ENCODE peak calls at places on chromosome 1, in eight cellular contexts. M, S, W, U, Y, J, K and D are unnamed samples.

GRCh38 chr1:117059334-117059677 is 820 bp upstream of the TTF2 start:
- DNase-seq in M (no peak), S (no peak), W (no peak), U (no peak), Y (peak; percentile 53), J (no peak), K (no peak), D (peak; percentile 87)

GRCh38 chr1:153728305-153729066 is 636 bp downstream of the INTS3 start:
- DNase-seq in M (peak; percentile 70), S (no peak), W (no peak), U (no peak), Y (peak; percentile 28), J (peak; percentile 67), K (peak; percentile 35), D (peak; percentile 83)

GRCh38 chr1:30872948-30873263 is 35.7 kb downstream of the SDC3 start:
- DNase-seq in M (no peak), S (no peak), W (no peak), U (no peak), Y (no peak), J (no peak), K (no peak), D (no peak)

GRCh38 chr1:29504266-29504665 is 267.9 kb downstream of the PTPRU start:
- DNase-seq in M (no peak), S (no peak), W (no peak), U (no peak), Y (no peak), J (no peak), K (no peak), D (no peak)

GRCh38 chr1:22831729-22832413 is 121.2 kb downstream of the EPHB2 start:
- DNase-seq in M (no peak), S (peak; percentile 35), W (peak; percentile 22), U (peak; percentile 66), Y (no peak), J (no peak), K (peak; percentile 86), D (no peak)

GRCh38 chr1:240524356-240525071 is 87.4 kb downstream of the GREM2 start:
- DNase-seq in M (no peak), S (no peak), W (no peak), U (no peak), Y (no peak), J (no peak), K (no peak), D (no peak)

GRCh38 chr1:234102591-234102990 is 198.1 kb downstream of the SLC35F3 start:
- DNase-seq in M (no peak), S (no peak), W (no peak), U (no peak), Y (no peak), J (no peak), K (no peak), D (peak; percentile 21)

GRCh38 chr1:110875216-110875731 is 2.3 kb downstream of the CD53 start:
- DNase-seq in M (no peak), S (no peak), W (no peak), U (no peak), Y (peak; percentile 31), J (no peak), K (no peak), D (no peak)

GRCh38 chr1:226645279-226645976 is 93.7 kb downstream of the ITPKB start:
- DNase-seq in M (no peak), S (no peak), W (no peak), U (no peak), Y (no peak), J (peak; percentile 16), K (no peak), D (no peak)

GRCh38 chr1:16903054-16903453 is 7.3 kb downstream of the RNU1-2 start:
- DNase-seq in M (no peak), S (no peak), W (no peak), U (peak; percentile 24), Y (no peak), J (no peak), K (peak; percentile 73), D (no peak)

GRCh38 chr1:27356628-27357280 is 10.0 kb downstream of the MAP3K6 start:
- DNase-seq in M (no peak), S (no peak), W (no peak), U (no peak), Y (peak; percentile 17), J (peak; percentile 25), K (no peak), D (peak; percentile 57)

GRCh38 chr1:48222501-48223242 is at the start of gene SLC5A9:
- DNase-seq in M (no peak), S (no peak), W (no peak), U (no peak), Y (no peak), J (no peak), K (no peak), D (peak; percentile 24)

GRCh38 chr1:88399690-88400089 is 284.4 kb upstream of the PKN2 start:
- DNase-seq in M (no peak), S (no peak), W (no peak), U (no peak), Y (no peak), J (no peak), K (no peak), D (no peak)

GRCh38 chr1:47738560-47739182 is 258.5 kb downstream of the TRABD2B start:
- DNase-seq in M (peak; percentile 59), S (no peak), W (no peak), U (no peak), Y (no peak), J (no peak), K (peak; percentile 37), D (peak; percentile 88)

GRCh38 chr1:159900086-159900680 is at the start of gene CFAP45:
- DNase-seq in M (no peak), S (no peak), W (no peak), U (no peak), Y (no peak), J (peak; percentile 87), K (peak; percentile 84), D (peak; percentile 97)

GRCh38 chr1:194825382-194825781 is 1639.0 kb upstream of the B3GALT2 start:
- DNase-seq in M (no peak), S (no peak), W (no peak), U (no peak), Y (no peak), J (no peak), K (no peak), D (no peak)

GRCh38 chr1:47963093-47963492 is 34.1 kb downstream of the TRABD2B start:
- DNase-seq in M (no peak), S (no peak), W (no peak), U (no peak), Y (no peak), J (no peak), K (no peak), D (no peak)

GRCh38 chr1:55718758-55719671 is 503.9 kb upstream of the USP24 start:
- DNase-seq in M (no peak), S (peak; percentile 85), W (peak; percentile 100), U (peak; percentile 100), Y (no peak), J (peak; percentile 44), K (peak; percentile 100), D (peak; percentile 52)

GRCh38 chr1:37999434-38000232 is 5.7 kb downstream of the FHL3 start:
- DNase-seq in M (no peak), S (no peak), W (no peak), U (no peak), Y (no peak), J (peak; percentile 84), K (peak; percentile 65), D (peak; percentile 82)

GRCh38 chr1:84181350-84182005 is 37.4 kb downstream of the PRKACB start:
- DNase-seq in M (no peak), S (no peak), W (no peak), U (no peak), Y (no peak), J (no peak), K (no peak), D (no peak)

GRCh38 chr1:90781429-90782020 is 64.4 kb upstream of the BARHL2 start:
- DNase-seq in M (peak; percentile 63), S (no peak), W (no peak), U (no peak), Y (no peak), J (no peak), K (no peak), D (no peak)

GRCh38 chr1:12595839-12596821 is 21.9 kb downstream of the DHRS3 start:
- DNase-seq in M (peak; percentile 77), S (peak; percentile 81), W (peak; percentile 97), U (peak; percentile 95), Y (no peak), J (peak; percentile 92), K (peak; percentile 100), D (peak; percentile 93)

GRCh38 chr1:147273409-147274307 is 31.2 kb downstream of the CHD1L start:
- DNase-seq in M (no peak), S (peak; percentile 24), W (peak; percentile 65), U (peak; percentile 66), Y (peak; percentile 7), J (no peak), K (peak; percentile 90), D (peak; percentile 69)

GRCh38 chr1:24459551-24460266 is 42.9 kb upstream of the RCAN3 start:
- DNase-seq in M (no peak), S (no peak), W (no peak), U (no peak), Y (no peak), J (no peak), K (no peak), D (peak; percentile 84)

GRCh38 chr1:3315991-3316943 is 138.2 kb upstream of the ARHGEF16 start:
- DNase-seq in M (no peak), S (no peak), W (no peak), U (no peak), Y (no peak), J (no peak), K (no peak), D (no peak)

GRCh38 chr1:83546863-83547262 is 452.1 kb downstream of the TTLL7 start:
- DNase-seq in M (no peak), S (no peak), W (peak; percentile 22), U (no peak), Y (no peak), J (no peak), K (peak; percentile 8), D (peak; percentile 19)

GRCh38 chr1:20589331-20590312 is 725 bp downstream of the CDA start:
- DNase-seq in M (no peak), S (no peak), W (no peak), U (no peak), Y (no peak), J (peak; percentile 79), K (peak; percentile 62), D (peak; percentile 96)

GRCh38 chr1:209988706-209989105 is 50.7 kb downstream of the SYT14 start:
- DNase-seq in M (no peak), S (no peak), W (no peak), U (no peak), Y (no peak), J (no peak), K (no peak), D (no peak)

GRCh38 chr1:42837742-42838141 is 8.7 kb upstream of the ZNF691 start:
- DNase-seq in M (no peak), S (no peak), W (no peak), U (no peak), Y (no peak), J (no peak), K (no peak), D (no peak)